ENCODE peak calls at places on chromosomes 13 and 19, in four cellular contexts. A is A549; S is testis; Y is naive thymus-derived CD4-positive, alpha-beta T cell. T is an unnamed sample.

GRCh38 chr19:40650749-40651305 is 39.6 kb downstream of the NUMBL start:
- DNase-seq in S (no peak), Y (no peak), A (no peak), T (no peak)

GRCh38 chr13:41995946-41996345 is 35.0 kb upstream of the VWA8 start:
- DNase-seq in Y (no peak), A (no peak), S (no peak), T (no peak)

GRCh38 chr19:3692141-3693029 is 7.9 kb downstream of the PIP5K1C start:
- DNase-seq in Y (peak; percentile 37), S (no peak), A (no peak), T (peak; percentile 74)

GRCh38 chr19:1851581-1852293 is 3.5 kb upstream of the REXO1 start:
- DNase-seq in Y (peak; percentile 82), S (no peak), A (no peak), T (no peak)

GRCh38 chr19:1011831-1012333 is 9.0 kb downstream of the TMEM259 start:
- DNase-seq in A (no peak), S (no peak), Y (no peak), T (peak; percentile 68)

GRCh38 chr13:23549724-23550123 is 20.5 kb upstream of the TNFRSF19 start:
- DNase-seq in Y (no peak), A (no peak), S (no peak), T (no peak)

GRCh38 chr19:51702103-51702753 is 9.1 kb downstream of the SPACA6 start:
- DNase-seq in Y (peak; percentile 37), A (peak; percentile 71), S (peak; percentile 80), T (peak; percentile 95)

GRCh38 chr19:2475018-2475701 is 767 bp upstream of the GADD45B start:
- DNase-seq in S (peak; percentile 63), A (peak; percentile 76), Y (peak; percentile 66), T (peak; percentile 85)

GRCh38 chr13:24032252-24032651 is 128.3 kb upstream of the SPATA13 start:
- DNase-seq in Y (no peak), S (no peak), A (no peak), T (no peak)

GRCh38 chr19:51777570-51778460 is 16.8 kb downstream of the FPR2 start:
- DNase-seq in S (peak; percentile 90), A (peak; percentile 85), Y (peak; percentile 39), T (peak; percentile 89)

GRCh38 chr19:4678881-4679379 is 8.8 kb upstream of the MYDGF start:
- DNase-seq in S (peak; percentile 69), Y (peak; percentile 14), A (peak; percentile 69), T (peak; percentile 42)

GRCh38 chr19:44111910-44112463 is 1.2 kb upstream of the ZNF225 start:
- DNase-seq in A (no peak), Y (no peak), S (peak; percentile 82), T (peak; percentile 18)

GRCh38 chr19:845707-846481 is 5.1 kb downstream of the PRTN3 start:
- DNase-seq in A (no peak), S (no peak), Y (no peak), T (peak; percentile 44)

GRCh38 chr19:18508585-18508984 is 13.3 kb downstream of the ELL start:
- DNase-seq in S (no peak), Y (no peak), A (no peak), T (no peak)
- H3K4me1 ChIP-seq in S (peaks cover 59% of the 10 kb centered on the region), Y (peaks cover 37% of the 10 kb centered on the region), A (peaks cover 35% of the 10 kb centered on the region), T (peaks cover 60% of the 10 kb centered on the region)

GRCh38 chr13:73820688-73821087 is 313.5 kb downstream of the KLF12 start:
- DNase-seq in Y (no peak), A (no peak), S (no peak), T (no peak)

GRCh38 chr13:73820285-73820684 is 313.9 kb downstream of the KLF12 start:
- DNase-seq in Y (no peak), A (no peak), S (no peak), T (no peak)

GRCh38 chr13:73822671-73823592 is 311.3 kb downstream of the KLF12 start:
- DNase-seq in A (no peak), Y (no peak), S (no peak), T (no peak)

GRCh38 chr13:73816702-73817101 is 317.5 kb downstream of the KLF12 start:
- DNase-seq in Y (no peak), A (no peak), S (no peak), T (no peak)

DNA sequence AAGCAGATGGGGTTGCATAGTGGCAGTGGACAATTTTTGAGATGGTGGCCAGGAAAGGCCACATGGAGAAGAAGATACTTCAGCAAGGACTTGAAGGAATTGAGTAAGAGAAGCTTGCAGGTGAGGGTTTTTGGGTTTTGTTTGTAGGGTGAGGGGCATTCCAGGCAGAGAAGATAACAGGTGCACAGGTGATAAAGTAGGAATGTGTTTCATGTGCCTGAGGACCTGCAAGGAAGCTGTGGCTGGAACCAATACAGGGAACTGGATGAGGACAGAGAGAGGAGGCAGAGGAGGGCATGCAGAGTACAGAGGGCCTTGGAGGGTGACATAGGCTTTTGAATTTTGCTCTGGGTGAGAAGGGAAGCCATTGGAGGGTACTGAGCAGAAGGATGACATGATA is 314.5 kb downstream of the KLF12 start:
- DNase-seq in A (no peak), Y (no peak), S (no peak), T (no peak)
- H3K4me1 ChIP-seq in A (no peaks in the 10 kb centered on the region), Y (peaks cover 6% of the 10 kb centered on the region), S (no peaks in the 10 kb centered on the region), T (no peaks in the 10 kb centered on the region)

GRCh38 chr13:99281811-99282263 is 23.7 kb upstream of the GPR18 start:
- DNase-seq in S (peak; percentile 44), Y (peak; percentile 65), A (no peak), T (peak; percentile 85)
- H3K4me1 ChIP-seq in S (peaks cover 48% of the 10 kb centered on the region), Y (peaks cover 83% of the 10 kb centered on the region), A (no peaks in the 10 kb centered on the region), T (peaks cover 7% of the 10 kb centered on the region)

GRCh38 chr13:99226493-99226892 is 25.8 kb downstream of the UBAC2 start:
- DNase-seq in A (no peak), S (no peak), Y (no peak), T (no peak)

GRCh38 chr13:99227331-99227900 is 26.8 kb downstream of the UBAC2 start:
- DNase-seq in A (no peak), Y (no peak), S (no peak), T (no peak)

GRCh38 chr13:99227909-99228688 is 27.4 kb downstream of the UBAC2 start:
- DNase-seq in A (no peak), S (no peak), Y (no peak), T (no peak)

GRCh38 chr13:99224019-99224418 is 23.4 kb downstream of the UBAC2 start:
- DNase-seq in S (no peak), Y (no peak), A (no peak), T (no peak)

GRCh38 chr13:99225078-99225477 is 24.4 kb downstream of the UBAC2 start:
- DNase-seq in A (no peak), S (no peak), Y (no peak), T (no peak)
- H3K4me1 ChIP-seq in A (peaks cover 11% of the 10 kb centered on the region), S (peaks cover 5% of the 10 kb centered on the region), Y (peaks cover 82% of the 10 kb centered on the region), T (peaks cover 12% of the 10 kb centered on the region)